ENCODE peak calls at places on chromosomes 6 and 20, in five cellular contexts. X is H9, U is H1, F is IMR-90, R is neuronal stem cell. L is an unnamed sample.

GRCh38 chr20:32621071-32621913 is 36.2 kb upstream of the NOL4L start:
- DNase-seq in X (peak), U (no peak), F (no peak), R (no peak), L (no peak)

GRCh38 chr6:137827411-137827940 is 39.6 kb upstream of the TNFAIP3 start:
- DNase-seq in X (no peak), U (no peak), F (no peak), R (no peak), L (no peak)

GRCh38 chr6:170165085-170165484 is 125.8 kb downstream of the DLL1 start:
- DNase-seq in X (peak), U (no peak), F (no peak), R (no peak), L (no peak)

GRCh38 chr6:40586800-40587201 is 363 bp downstream of the LRFN2 start:
- DNase-seq in X (no peak), U (peak), F (no peak), R (no peak), L (no peak)

GRCh38 chr6:148457843-148458159 is 115.2 kb downstream of the SASH1 start:
- DNase-seq in X (no peak), U (peak), F (no peak), R (no peak), L (no peak)

GRCh38 chr6:156851447-156851846 is 74.3 kb downstream of the ARID1B start:
- DNase-seq in X (no peak), U (no peak), F (no peak), R (no peak), L (no peak)

GRCh38 chr6:48429021-48429420 is 318.0 kb upstream of the PTCHD4 start:
- DNase-seq in X (no peak), U (no peak), F (peak), R (no peak), L (peak)

GRCh38 chr20:51643390-51643789 is 100.9 kb upstream of the NFATC2 start:
- DNase-seq in X (no peak), U (no peak), F (no peak), R (no peak), L (peak)

GRCh38 chr20:11447371-11448100 is 470.2 kb upstream of the BTBD3 start:
- DNase-seq in X (no peak), U (no peak), F (no peak), R (no peak), L (no peak)

GRCh38 chr6:166724576-166724975 is 97.5 kb upstream of the RPS6KA2 start:
- DNase-seq in X (no peak), U (no peak), F (no peak), R (no peak), L (no peak)

GRCh38 chr20:54665812-54666211 is 190.4 kb downstream of the DOK5 start:
- DNase-seq in X (no peak), U (no peak), F (no peak), R (no peak), L (no peak)

GRCh38 chr20:37615507-37616425 is 78.1 kb upstream of the CTNNBL1 start:
- DNase-seq in X (peak), U (peak), F (no peak), R (peak), L (peak)

GRCh38 chr6:125759184-125759902 is 9.9 kb downstream of the HEY2 start:
- DNase-seq in X (peak), U (peak), F (no peak), R (peak), L (no peak)

GRCh38 chr6:44054635-44055559 is 72.4 kb downstream of the MRPL14 start:
- DNase-seq in X (no peak), U (no peak), F (peak), R (no peak), L (peak)
- H4K91ac ChIP-seq in X (no peak), U (no peak), F (peak), R (peak), L (peak)

GRCh38 chr6:81797594-81797993 is 45.1 kb upstream of the TENT5A start:
- DNase-seq in X (no peak), U (no peak), F (no peak), R (no peak), L (no peak)
- H3K23ac ChIP-seq in X (no peak), U (no peak), F (no peak), R (no peak), L (no peak)

DNA sequence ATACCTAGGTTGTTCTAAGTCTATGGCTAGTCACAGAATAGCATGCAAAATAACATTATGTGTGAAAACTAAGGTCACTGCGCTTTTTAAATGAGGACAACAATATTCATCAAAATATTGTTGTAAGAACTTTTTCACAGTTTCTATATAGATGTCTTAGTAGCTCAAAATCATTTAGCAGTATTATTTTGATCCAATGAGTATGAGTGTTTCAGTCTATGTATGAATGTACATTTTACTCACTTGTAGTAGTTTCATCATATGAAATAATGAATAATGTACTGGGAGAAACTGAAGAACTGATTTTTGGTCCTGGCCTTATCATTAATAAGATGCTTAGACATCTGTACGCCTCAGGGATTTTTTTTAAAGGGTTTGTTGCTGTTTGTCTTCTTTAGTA is 16.5 kb upstream of the TMEM30A start:
- DNase-seq in X (no peak), U (no peak), F (no peak), R (no peak), L (no peak)
- H2BK15ac ChIP-seq in X (no peak), U (no peak), F (no peak), R (no peak), L (no peak)

GRCh38 chr6:131951576-131952230 is 531 bp upstream of the CCN2 start:
- DNase-seq in X (no peak), U (no peak), F (no peak), R (no peak), L (no peak)
- H4K91ac ChIP-seq in X (no peak), U (peak), F (peak), R (no peak), L (no peak)

GRCh38 chr20:36154696-36155628 is at the start of gene EPB41L1:
- DNase-seq in X (peak), U (peak), F (no peak), R (no peak), L (peak)
- H3K23ac ChIP-seq in X (no peak), U (no peak), F (peak), R (peak), L (no peak)

DNA sequence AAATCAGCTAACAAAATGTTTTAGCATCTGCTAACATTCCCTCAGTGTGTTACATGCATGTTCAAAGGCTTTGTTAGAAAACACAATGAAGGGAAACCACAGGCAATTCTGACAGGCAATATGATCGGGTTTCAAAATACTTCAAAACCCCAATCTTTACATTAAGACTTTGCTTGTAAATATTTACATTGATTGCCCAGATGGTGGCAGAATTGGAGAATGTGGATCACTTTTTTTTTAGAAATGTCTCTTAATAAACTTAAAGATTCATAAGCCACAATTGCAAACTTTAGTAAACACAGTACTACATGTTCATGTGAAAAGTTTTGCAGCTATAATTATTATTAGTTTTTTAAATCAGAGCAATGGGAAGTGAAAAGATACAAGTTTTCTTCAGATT is 928.5 kb upstream of the FLRT3 start:
- DNase-seq in X (no peak), U (no peak), F (no peak), R (no peak), L (no peak)
- H2BK15ac ChIP-seq in X (no peak), U (no peak), F (no peak), R (no peak), L (no peak)